ENCODE peak calls at places on chromosomes 2 and 18, in nine cellular contexts. L is non-pigmented ciliary epithelial cell, C is upper lobe of left lung, H is activated T-helper 1 cell treated with Interleukin-2 at 50 U/mL for 16 hours, F is HTR-8/SVneo, D is AG09309, U is ovary, B is HT-29, E is NAMALWA. M is an unnamed sample.

GRCh38 chr2:101329026-101329425 is 20.5 kb upstream of the RNF149 start:
- DNase-seq in L (no peak), C (no peak), H (no peak), F (no peak), D (no peak), U (no peak), B (peak), E (no peak), M (no peak)

GRCh38 chr2:53275743-53276142 is 491.9 kb upstream of the CHAC2 start:
- DNase-seq in L (no peak), C (no peak), H (no peak), F (no peak), D (no peak), U (no peak), B (peak), E (no peak), M (no peak)

GRCh38 chr2:1744446-1745170 is at the start of gene PXDN:
- DNase-seq in L (no peak), C (no peak), H (no peak), F (peak), D (no peak), U (peak), B (no peak), E (no peak), M (peak)

GRCh38 chr2:220913384-220913783 is 658.7 kb downstream of the EPHA4 start:
- DNase-seq in L (peak), C (no peak), H (no peak), F (no peak), D (no peak), U (no peak), B (no peak), E (no peak), M (no peak)

GRCh38 chr2:111676423-111676822 is 207.6 kb downstream of the ANAPC1 start:
- DNase-seq in L (no peak), C (no peak), H (no peak), F (no peak), D (no peak), U (no peak), B (no peak), E (no peak), M (no peak)

GRCh38 chr2:195296490-195296889 is 360.5 kb upstream of the SLC39A10 start:
- DNase-seq in L (no peak), C (no peak), H (no peak), F (no peak), D (no peak), U (no peak), B (no peak), E (no peak), M (no peak)

GRCh38 chr18:56560992-56561391 is 77.4 kb downstream of the TXNL1 start:
- DNase-seq in L (no peak), C (no peak), H (no peak), F (no peak), D (no peak), U (no peak), B (no peak), E (no peak), M (no peak)

GRCh38 chr2:64012115-64012514 is 7.1 kb downstream of the VPS54 start:
- DNase-seq in L (no peak), C (no peak), H (no peak), F (no peak), D (no peak), U (no peak), B (no peak), E (no peak), M (no peak)

GRCh38 chr2:146481629-146482028 is 1363.2 kb upstream of the ACVR2A start:
- DNase-seq in L (peak), C (no peak), H (no peak), F (peak), D (no peak), U (no peak), B (no peak), E (no peak), M (peak)

M was measured in ACHN.